ENCODE peak calls at places on chromosomes 11 and 22, in six cellular contexts. B is IMR-90, S is HCT116, H is kidney, O is neuronal stem cell, U is colonic mucosa. L is an unnamed sample.

GRCh38 chr11:121578216-121579063 is 125.7 kb upstream of the SORL1-AS1 start:
- DNase-seq in B (peak), S (no peak), H (no peak), O (no peak), U (no peak), L (peak)

GRCh38 chr11:38562562-38562961 is 1964.5 kb upstream of the RAG2 start:
- DNase-seq in B (no peak), S (no peak), H (no peak), O (no peak), U (no peak), L (no peak)

GRCh38 chr22:26893034-26893710 is 235.8 kb downstream of the MIAT start:
- DNase-seq in B (no peak), S (no peak), H (no peak), O (no peak), U (no peak), L (peak)

GRCh38 chr11:35629914-35630313 is 11.7 kb downstream of the FJX1 start:
- DNase-seq in B (peak), S (peak), H (no peak), O (no peak), U (no peak), L (peak)

GRCh38 chr22:44438056-44438455 is 60.0 kb downstream of the RTL6 start:
- DNase-seq in B (no peak), S (no peak), H (peak), O (no peak), U (no peak), L (no peak)

GRCh38 chr11:72001834-72002591 is 3.3 kb downstream of the IL18BP start:
- DNase-seq in B (no peak), S (no peak), H (no peak), O (no peak), U (no peak), L (no peak)

GRCh38 chr11:7353100-7353499 is 101.4 kb downstream of the SYT9 start:
- DNase-seq in B (no peak), S (peak), H (peak), O (no peak), U (peak), L (peak)

GRCh38 chr22:39800790-39801540 is 92.6 kb downstream of the ENTHD1 start:
- DNase-seq in B (no peak), S (no peak), H (no peak), O (no peak), U (no peak), L (no peak)

GRCh38 chr11:61627831-61628753 is 47.2 kb upstream of the SYT7 start:
- DNase-seq in B (peak), S (peak), H (no peak), O (peak), U (peak), L (peak)

GRCh38 chr22:21753374-21754111 is 17.9 kb upstream of the YPEL1 start:
- DNase-seq in B (no peak), S (no peak), H (no peak), O (no peak), U (no peak), L (no peak)
- H3K27ac ChIP-seq in B (no peak), S (no peak), H (no peak), O (no peak), U (no peak), L (no peak)

DNA sequence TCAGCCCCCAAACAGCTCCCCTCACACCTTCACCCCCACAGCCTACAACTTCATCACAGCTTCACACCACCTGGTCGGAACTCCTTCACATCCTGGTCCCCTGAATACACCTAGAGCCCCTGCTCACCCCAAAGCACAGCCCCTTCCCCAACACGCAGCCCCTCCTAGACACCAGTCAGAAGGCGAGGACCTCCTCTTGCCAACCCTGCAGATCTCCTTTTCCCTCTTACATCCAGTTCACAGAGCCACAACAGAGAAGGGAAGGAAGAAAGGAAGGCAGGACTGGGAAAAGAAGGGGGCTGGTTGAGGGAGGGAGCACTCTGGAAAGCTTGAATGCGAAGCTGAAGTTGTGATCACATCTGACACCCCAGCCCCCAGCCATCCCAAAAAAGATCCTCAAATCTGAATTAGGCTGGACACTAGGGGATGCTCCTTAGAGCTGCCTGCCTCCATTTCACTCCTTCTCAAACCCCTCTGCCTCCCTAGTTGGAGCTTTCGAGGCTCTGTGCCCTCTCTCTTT is 629 bp downstream of the CCKBR start:
- DNase-seq in B (no peak), S (no peak), H (no peak), O (no peak), U (no peak), L (no peak)
- H3K9ac ChIP-seq in B (no peak), S (no peak), H (no peak), O (peak), U (no peak), L (no peak)

GRCh38 chr11:119320593-119321524 is 3.9 kb upstream of the MCAM start:
- DNase-seq in B (peak), S (no peak), H (peak), O (no peak), U (peak), L (peak)

GRCh38 chr11:119317592-119318239 is 786 bp upstream of the MCAM start:
- DNase-seq in B (no peak), S (no peak), H (no peak), O (no peak), U (no peak), L (no peak)

GRCh38 chr11:119319136-119319701 is 2.3 kb upstream of the MCAM start:
- DNase-seq in B (no peak), S (no peak), H (no peak), O (no peak), U (no peak), L (no peak)

GRCh38 chr11:119318240-119319135 is 1.6 kb upstream of the MCAM start:
- DNase-seq in B (peak), S (no peak), H (no peak), O (no peak), U (no peak), L (peak)

GRCh38 chr11:119319702-119320592 is 3.0 kb upstream of the MCAM start:
- DNase-seq in B (no peak), S (no peak), H (peak), O (no peak), U (no peak), L (no peak)
- H3K27ac ChIP-seq in B (peak), S (no peak), H (peak), O (peak), U (peak), L (peak)

GRCh38 chr11:1487091-1487850 is 692 bp upstream of the MOB2 start:
- DNase-seq in B (no peak), S (no peak), H (peak), O (no peak), U (no peak), L (no peak)
- H3K9ac ChIP-seq in B (no peak), S (no peak), H (no peak), O (peak), U (no peak), L (no peak)

GRCh38 chr11:117823294-117823940 is 1.1 kb downstream of the FXYD2 start:
- DNase-seq in B (no peak), S (no peak), H (peak), O (no peak), U (no peak), L (no peak)
- H3K27ac ChIP-seq in B (no peak), S (no peak), H (peak), O (no peak), U (peak), L (no peak)

DNA sequence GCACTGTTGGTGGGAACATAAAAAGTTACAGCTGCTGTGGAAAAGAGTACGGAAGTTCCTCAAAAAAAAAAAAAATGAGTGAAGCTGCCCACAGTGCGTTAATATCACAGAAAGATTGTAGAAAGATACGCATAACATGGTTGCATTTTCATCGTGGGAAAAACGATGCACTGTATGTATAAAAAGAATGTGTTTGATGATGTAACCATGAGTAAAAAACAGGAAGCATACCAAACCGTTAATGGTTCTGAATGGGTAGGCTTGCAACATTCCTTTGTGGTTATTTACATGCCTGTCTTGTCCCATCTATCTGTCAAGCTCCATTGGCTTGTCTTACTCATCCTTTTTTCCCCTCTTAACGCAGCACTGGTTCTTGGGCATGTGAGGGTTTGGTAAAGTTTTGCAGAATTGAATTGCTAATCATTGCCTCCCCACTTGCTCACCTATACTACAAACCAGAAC is 33.8 kb upstream of the DKK3 start:
- DNase-seq in B (peak), S (peak), H (no peak), O (no peak), U (no peak), L (peak)
- H3K9ac ChIP-seq in B (no peak), S (no peak), H (no peak), O (no peak), U (no peak), L (peak)

GRCh38 chr11:4644233-4644632 is 451 bp downstream of the OR51E1 start:
- DNase-seq in B (no peak), S (no peak), H (no peak), O (no peak), U (no peak), L (no peak)
- H3K27ac ChIP-seq in B (no peak), S (no peak), H (no peak), O (no peak), U (no peak), L (no peak)

DNA sequence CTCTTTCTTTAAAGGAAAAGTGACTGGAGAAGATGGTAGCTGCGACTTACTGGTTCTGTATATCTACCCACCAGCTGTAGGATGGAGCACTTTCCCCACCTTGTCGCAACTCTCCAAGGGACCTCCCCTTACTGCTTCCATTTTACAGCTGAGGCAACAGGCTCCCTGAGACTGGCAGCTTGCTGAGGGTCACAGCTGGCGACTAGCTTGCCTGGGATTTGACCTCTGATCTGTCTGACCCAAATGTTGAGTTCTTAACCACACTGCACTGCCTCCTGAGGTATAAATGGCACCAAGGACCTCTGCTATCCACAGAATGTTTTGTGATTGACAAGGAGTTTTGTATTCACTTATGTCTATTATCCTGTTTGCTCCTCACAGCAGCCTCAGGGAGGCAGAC is 115.0 kb upstream of the NNMT start:
- DNase-seq in B (no peak), S (no peak), H (no peak), O (no peak), U (no peak), L (no peak)
- H3K9ac ChIP-seq in B (no peak), S (no peak), H (no peak), O (no peak), U (no peak), L (no peak)